ENCODE peak calls at places on chromosomes 3 and 15, in ten cellular contexts. One of them, this sample, is unnamed.

GRCh38 chr3:127326341-127326740 is 38.5 kb upstream of the PRR20G start:
- DNase-seq in tibial nerve: no peak
- DNase-seq in HepG2: no peak
- DNase-seq in tibial artery: no peak
- DNase-seq in A549: no peak
- DNase-seq in LNCaP clone FGC: no peak
- DNase-seq in bronchial epithelial cell: no peak
- DNase-seq in pancreas: no peak
- DNase-seq in ovary: no peak
- DNase-seq in left ventricle myocardium inferior: no peak
- DNase-seq in this sample: no peak

GRCh38 chr3:115486880-115487279 is 136.4 kb upstream of the GAP43 start:
- DNase-seq in tibial artery: no peak
- DNase-seq in LNCaP clone FGC: no peak
- DNase-seq in A549: no peak
- DNase-seq in ovary: no peak
- DNase-seq in bronchial epithelial cell: no peak
- DNase-seq in left ventricle myocardium inferior: no peak
- DNase-seq in pancreas: no peak
- DNase-seq in tibial nerve: no peak
- DNase-seq in HepG2: no peak
- DNase-seq in this sample: no peak

GRCh38 chr15:60363024-60363674 is 34.6 kb downstream of the ANXA2 start:
- DNase-seq in LNCaP clone FGC: no peak
- DNase-seq in bronchial epithelial cell: no peak
- DNase-seq in HepG2: no peak
- DNase-seq in pancreas: no peak
- DNase-seq in tibial artery: no peak
- DNase-seq in ovary: no peak
- DNase-seq in left ventricle myocardium inferior: no peak
- DNase-seq in A549: no peak
- DNase-seq in tibial nerve: no peak
- DNase-seq in this sample: peak

GRCh38 chr3:71066356-71066755 is 517.2 kb downstream of the FOXP1 start:
- DNase-seq in left ventricle myocardium inferior: no peak
- DNase-seq in tibial nerve: no peak
- DNase-seq in pancreas: peak
- DNase-seq in HepG2: no peak
- DNase-seq in LNCaP clone FGC: no peak
- DNase-seq in A549: no peak
- DNase-seq in ovary: peak
- DNase-seq in tibial artery: no peak
- DNase-seq in bronchial epithelial cell: no peak
- DNase-seq in this sample: no peak

GRCh38 chr15:40938530-40938870 is 9.4 kb downstream of the DLL4 start:
- DNase-seq in bronchial epithelial cell: no peak
- DNase-seq in left ventricle myocardium inferior: no peak
- DNase-seq in ovary: no peak
- DNase-seq in pancreas: no peak
- DNase-seq in A549: no peak
- DNase-seq in HepG2: no peak
- DNase-seq in tibial artery: no peak
- DNase-seq in tibial nerve: no peak
- DNase-seq in LNCaP clone FGC: no peak
- DNase-seq in this sample: no peak

GRCh38 chr3:152395764-152396163 is 127.0 kb downstream of the MBNL1 start:
- DNase-seq in ovary: no peak
- DNase-seq in HepG2: no peak
- DNase-seq in tibial artery: no peak
- DNase-seq in LNCaP clone FGC: no peak
- DNase-seq in bronchial epithelial cell: no peak
- DNase-seq in tibial nerve: no peak
- DNase-seq in pancreas: no peak
- DNase-seq in A549: no peak
- DNase-seq in left ventricle myocardium inferior: no peak
- DNase-seq in this sample: no peak

GRCh38 chr3:128285042-128285924 is 132.0 kb downstream of the EEFSEC start:
- DNase-seq in pancreas: no peak
- DNase-seq in LNCaP clone FGC: no peak
- DNase-seq in tibial artery: no peak
- DNase-seq in HepG2: no peak
- DNase-seq in left ventricle myocardium inferior: no peak
- DNase-seq in tibial nerve: no peak
- DNase-seq in A549: no peak
- DNase-seq in ovary: no peak
- DNase-seq in bronchial epithelial cell: no peak
- DNase-seq in this sample: no peak

GRCh38 chr15:66255293-66255676 is 1.7 kb upstream of the MEGF11 start:
- DNase-seq in pancreas: no peak
- DNase-seq in tibial nerve: no peak
- DNase-seq in ovary: no peak
- DNase-seq in left ventricle myocardium inferior: no peak
- DNase-seq in LNCaP clone FGC: no peak
- DNase-seq in tibial artery: no peak
- DNase-seq in A549: no peak
- DNase-seq in bronchial epithelial cell: no peak
- DNase-seq in HepG2: no peak
- DNase-seq in this sample: no peak

GRCh38 chr3:98518816-98519215 is 3.9 kb downstream of the CLDND1 start:
- DNase-seq in tibial nerve: no peak
- DNase-seq in HepG2: no peak
- DNase-seq in ovary: no peak
- DNase-seq in bronchial epithelial cell: no peak
- DNase-seq in A549: no peak
- DNase-seq in tibial artery: no peak
- DNase-seq in left ventricle myocardium inferior: no peak
- DNase-seq in LNCaP clone FGC: no peak
- DNase-seq in pancreas: no peak
- DNase-seq in this sample: no peak

GRCh38 chr15:22887157-22887951 is 48.9 kb downstream of the NIPA2 start:
- DNase-seq in HepG2: no peak
- DNase-seq in LNCaP clone FGC: no peak
- DNase-seq in A549: no peak
- DNase-seq in ovary: no peak
- DNase-seq in pancreas: no peak
- DNase-seq in tibial nerve: no peak
- DNase-seq in left ventricle myocardium inferior: no peak
- DNase-seq in tibial artery: no peak
- DNase-seq in bronchial epithelial cell: peak
- DNase-seq in this sample: no peak

GRCh38 chr3:43161684-43162512 is 56.0 kb upstream of the POMGNT2 start:
- DNase-seq in ovary: no peak
- DNase-seq in HepG2: peak
- DNase-seq in left ventricle myocardium inferior: no peak
- DNase-seq in bronchial epithelial cell: peak
- DNase-seq in pancreas: no peak
- DNase-seq in A549: no peak
- DNase-seq in tibial artery: no peak
- DNase-seq in LNCaP clone FGC: peak
- DNase-seq in tibial nerve: no peak
- DNase-seq in this sample: no peak

GRCh38 chr15:80523746-80524145 is 119.6 kb downstream of the ARNT2 start:
- DNase-seq in HepG2: no peak
- DNase-seq in pancreas: no peak
- DNase-seq in bronchial epithelial cell: no peak
- DNase-seq in ovary: no peak
- DNase-seq in LNCaP clone FGC: no peak
- DNase-seq in A549: no peak
- DNase-seq in tibial nerve: no peak
- DNase-seq in left ventricle myocardium inferior: no peak
- DNase-seq in tibial artery: no peak
- DNase-seq in this sample: no peak

GRCh38 chr3:185175370-185175987 is 22.6 kb upstream of the C3orf70 start:
- DNase-seq in A549: no peak
- DNase-seq in LNCaP clone FGC: no peak
- DNase-seq in ovary: no peak
- DNase-seq in tibial nerve: peak
- DNase-seq in bronchial epithelial cell: no peak
- DNase-seq in tibial artery: no peak
- DNase-seq in HepG2: peak
- DNase-seq in left ventricle myocardium inferior: peak
- DNase-seq in pancreas: peak
- DNase-seq in this sample: no peak

GRCh38 chr15:82043130-82043673 is 2.6 kb downstream of the MEX3B start:
- DNase-seq in A549: no peak
- DNase-seq in pancreas: no peak
- DNase-seq in HepG2: no peak
- DNase-seq in bronchial epithelial cell: no peak
- DNase-seq in ovary: peak
- DNase-seq in tibial artery: no peak
- DNase-seq in LNCaP clone FGC: no peak
- DNase-seq in left ventricle myocardium inferior: no peak
- DNase-seq in tibial nerve: no peak
- DNase-seq in this sample: peak
- H3K4me3 ChIP-seq in A549: no peak
- H3K4me3 ChIP-seq in pancreas: no peak
- H3K4me3 ChIP-seq in HepG2: no peak
- H3K4me3 ChIP-seq in bronchial epithelial cell: no peak
- H3K4me3 ChIP-seq in ovary: no peak
- H3K4me3 ChIP-seq in tibial artery: no peak
- H3K4me3 ChIP-seq in LNCaP clone FGC: no peak
- H3K4me3 ChIP-seq in left ventricle myocardium inferior: peak
- H3K4me3 ChIP-seq in tibial nerve: no peak
- H3K4me3 ChIP-seq in this sample: no peak

GRCh38 chr15:29568840-29569532 is 253.3 kb downstream of the TJP1 start:
- DNase-seq in LNCaP clone FGC: peak
- DNase-seq in tibial nerve: no peak
- DNase-seq in HepG2: peak
- DNase-seq in bronchial epithelial cell: peak
- DNase-seq in left ventricle myocardium inferior: no peak
- DNase-seq in ovary: no peak
- DNase-seq in A549: peak
- DNase-seq in tibial artery: no peak
- DNase-seq in pancreas: peak
- DNase-seq in this sample: no peak
- TF ChIP-seq CTCF in LNCaP clone FGC: peak
- TF ChIP-seq CTCF in tibial nerve: no peak
- TF ChIP-seq CTCF in HepG2: peak
- TF ChIP-seq CTCF in bronchial epithelial cell: peak
- TF ChIP-seq CTCF in left ventricle myocardium inferior: peak
- TF ChIP-seq CTCF in ovary: no peak
- TF ChIP-seq CTCF in A549: peak
- TF ChIP-seq CTCF in tibial artery: no peak
- TF ChIP-seq CTCF in pancreas: no peak
- TF ChIP-seq CTCF in this sample: no peak

DNA sequence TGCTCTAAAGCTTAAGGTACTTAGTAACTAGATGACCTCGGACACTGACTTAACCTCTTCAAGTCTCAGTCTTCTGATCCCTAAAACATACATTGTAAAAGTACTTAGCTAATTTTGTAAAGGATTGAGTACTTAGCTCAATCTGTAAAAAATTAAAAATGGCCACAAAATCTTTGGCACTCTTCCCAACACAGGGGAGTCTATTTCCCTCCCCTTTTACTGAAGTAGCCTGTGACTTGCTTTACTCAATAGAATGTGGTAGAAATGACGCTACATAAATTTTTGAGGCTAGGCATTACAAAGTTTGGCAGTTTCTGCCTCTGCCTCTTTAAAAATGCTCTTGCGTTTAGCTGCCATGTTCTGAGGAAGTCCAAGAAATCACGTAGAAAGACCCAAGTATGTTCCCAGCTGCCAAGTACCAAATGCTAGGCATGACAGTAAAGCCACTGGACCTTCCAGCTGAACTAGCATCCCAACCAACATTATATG is 80.2 kb downstream of the CBLB start:
- DNase-seq in ovary: no peak
- DNase-seq in bronchial epithelial cell: no peak
- DNase-seq in tibial artery: no peak
- DNase-seq in HepG2: no peak
- DNase-seq in left ventricle myocardium inferior: no peak
- DNase-seq in A549: no peak
- DNase-seq in pancreas: no peak
- DNase-seq in tibial nerve: no peak
- DNase-seq in LNCaP clone FGC: no peak
- DNase-seq in this sample: no peak
- H3K4me3 ChIP-seq in ovary: no peak
- H3K4me3 ChIP-seq in bronchial epithelial cell: no peak
- H3K4me3 ChIP-seq in tibial artery: no peak
- H3K4me3 ChIP-seq in HepG2: no peak
- H3K4me3 ChIP-seq in left ventricle myocardium inferior: no peak
- H3K4me3 ChIP-seq in A549: no peak
- H3K4me3 ChIP-seq in pancreas: no peak
- H3K4me3 ChIP-seq in tibial nerve: no peak
- H3K4me3 ChIP-seq in LNCaP clone FGC: no peak
- H3K4me3 ChIP-seq in this sample: no peak

DNA sequence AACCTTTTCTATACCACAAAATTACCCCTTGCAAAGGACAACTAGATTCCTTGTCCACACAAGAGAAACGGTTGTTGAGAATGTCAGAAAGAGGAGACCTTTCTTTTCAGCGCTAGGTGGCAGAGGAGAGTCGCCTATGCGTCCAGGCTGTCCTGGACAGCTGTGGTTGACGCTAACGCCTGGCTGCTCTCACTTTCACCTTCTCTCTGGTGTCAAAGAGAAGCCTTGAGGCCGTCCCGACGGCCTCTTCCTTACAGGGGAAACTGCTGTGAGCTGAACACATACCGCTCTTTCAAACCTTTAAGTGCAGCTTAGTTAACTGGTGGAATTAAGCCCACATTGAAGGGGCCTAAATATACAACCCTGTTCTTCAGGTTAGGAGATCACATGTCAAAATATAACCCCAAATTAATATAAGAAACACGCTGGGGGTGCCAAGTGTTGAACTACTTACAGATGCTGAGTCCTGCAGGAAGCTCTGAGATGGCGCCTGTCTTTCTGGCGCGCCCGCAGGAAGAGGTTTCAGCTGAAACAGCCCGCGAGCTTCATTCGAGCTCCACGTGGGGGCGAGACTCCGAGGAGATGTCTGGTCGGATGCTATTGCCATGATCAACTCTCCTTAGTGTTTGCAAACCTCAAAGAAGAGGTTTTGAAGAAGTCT is 26.1 kb upstream of the KBTBD8 start:
- DNase-seq in tibial nerve: peak
- DNase-seq in ovary: peak
- DNase-seq in HepG2: peak
- DNase-seq in tibial artery: peak
- DNase-seq in bronchial epithelial cell: peak
- DNase-seq in A549: peak
- DNase-seq in left ventricle myocardium inferior: peak
- DNase-seq in pancreas: peak
- DNase-seq in LNCaP clone FGC: peak
- DNase-seq in this sample: peak
- TF ChIP-seq CTCF in tibial nerve: peak
- TF ChIP-seq CTCF in ovary: peak
- TF ChIP-seq CTCF in HepG2: peak
- TF ChIP-seq CTCF in tibial artery: peak
- TF ChIP-seq CTCF in bronchial epithelial cell: peak
- TF ChIP-seq CTCF in A549: peak
- TF ChIP-seq CTCF in left ventricle myocardium inferior: peak
- TF ChIP-seq CTCF in pancreas: peak
- TF ChIP-seq CTCF in LNCaP clone FGC: peak
- TF ChIP-seq CTCF in this sample: peak

GRCh38 chr3:160447544-160447943 is 2.0 kb downstream of the TRIM59 start:
- DNase-seq in left ventricle myocardium inferior: no peak
- DNase-seq in LNCaP clone FGC: no peak
- DNase-seq in HepG2: no peak
- DNase-seq in ovary: no peak
- DNase-seq in pancreas: no peak
- DNase-seq in tibial nerve: no peak
- DNase-seq in bronchial epithelial cell: peak
- DNase-seq in tibial artery: no peak
- DNase-seq in A549: no peak
- DNase-seq in this sample: no peak
- H3K4me3 ChIP-seq in left ventricle myocardium inferior: no peak
- H3K4me3 ChIP-seq in LNCaP clone FGC: no peak
- H3K4me3 ChIP-seq in HepG2: no peak
- H3K4me3 ChIP-seq in ovary: no peak
- H3K4me3 ChIP-seq in pancreas: no peak
- H3K4me3 ChIP-seq in tibial nerve: no peak
- H3K4me3 ChIP-seq in bronchial epithelial cell: no peak
- H3K4me3 ChIP-seq in tibial artery: no peak
- H3K4me3 ChIP-seq in A549: peak
- H3K4me3 ChIP-seq in this sample: no peak

GRCh38 chr3:7029562-7029961 is 168.6 kb downstream of the GRM7 start:
- DNase-seq in left ventricle myocardium inferior: no peak
- DNase-seq in bronchial epithelial cell: no peak
- DNase-seq in ovary: no peak
- DNase-seq in A549: no peak
- DNase-seq in tibial nerve: no peak
- DNase-seq in HepG2: no peak
- DNase-seq in LNCaP clone FGC: no peak
- DNase-seq in tibial artery: no peak
- DNase-seq in pancreas: no peak
- DNase-seq in this sample: no peak
- TF ChIP-seq CTCF in left ventricle myocardium inferior: no peak
- TF ChIP-seq CTCF in bronchial epithelial cell: no peak
- TF ChIP-seq CTCF in ovary: no peak
- TF ChIP-seq CTCF in A549: no peak
- TF ChIP-seq CTCF in tibial nerve: no peak
- TF ChIP-seq CTCF in HepG2: no peak
- TF ChIP-seq CTCF in LNCaP clone FGC: no peak
- TF ChIP-seq CTCF in tibial artery: no peak
- TF ChIP-seq CTCF in pancreas: no peak
- TF ChIP-seq CTCF in this sample: no peak

This sample was measured in uterus.